ENCODE peak calls at places on chromosome 21, in seven cellular contexts. X, J, G, I, L, Q and Z are unnamed samples.

GRCh38 chr21:44962481-44962966 is 22.7 kb downstream of the SLX9 start:
- DNase-seq in X (peak; percentile 27), J (peak; percentile 100), G (no peak), I (peak; percentile 50), L (peak; percentile 100), Q (no peak), Z (peak; percentile 19)

GRCh38 chr21:26769613-26770188 is 75.5 kb downstream of the ADAMTS1 start:
- DNase-seq in X (no peak), J (peak; percentile 73), G (no peak), I (no peak), L (no peak), Q (peak; percentile 25), Z (no peak)

GRCh38 chr21:28224191-28224755 is 768.4 kb downstream of the LTN1 start:
- DNase-seq in X (no peak), J (no peak), G (no peak), I (no peak), L (no peak), Q (no peak), Z (no peak)

GRCh38 chr21:27269646-27270045 is 302.8 kb upstream of the ADAMTS5 start:
- DNase-seq in X (no peak), J (peak; percentile 97), G (no peak), I (no peak), L (peak; percentile 87), Q (no peak), Z (no peak)

GRCh38 chr21:46160563-46161179 is 5.3 kb upstream of the FTCD start:
- DNase-seq in X (no peak), J (no peak), G (no peak), I (no peak), L (no peak), Q (peak; percentile 13), Z (peak; percentile 55)

GRCh38 chr21:46500224-46500861 is 41.7 kb downstream of the DIP2A start:
- DNase-seq in X (no peak), J (peak; percentile 40), G (no peak), I (no peak), L (peak; percentile 32), Q (no peak), Z (no peak)

GRCh38 chr21:44572959-44573583 is 458 bp upstream of the KRTAP10-4 start:
- DNase-seq in X (no peak), J (peak; percentile 2), G (peak; percentile 45), I (peak; percentile 13), L (peak; percentile 10), Q (no peak), Z (no peak)

GRCh38 chr21:19704832-19705231 is 1293.4 kb upstream of the NCAM2 start:
- DNase-seq in X (no peak), J (no peak), G (no peak), I (no peak), L (no peak), Q (no peak), Z (no peak)

GRCh38 chr21:25670726-25671125 is 31.7 kb downstream of the JAM2 start:
- DNase-seq in X (no peak), J (peak; percentile 30), G (no peak), I (no peak), L (peak; percentile 53), Q (no peak), Z (no peak)

GRCh38 chr21:45575304-45575992 is 33.2 kb upstream of the SLC19A1 start:
- DNase-seq in X (no peak), J (no peak), G (peak; percentile 53), I (peak; percentile 30), L (no peak), Q (no peak), Z (no peak)

GRCh38 chr21:8992731-8993174 is 1528.6 kb upstream of the TPTE start:
- DNase-seq in X (no peak), J (no peak), G (no peak), I (no peak), L (peak; percentile 59), Q (no peak), Z (peak; percentile 39)

GRCh38 chr21:42621828-42622199 is 31.6 kb upstream of the PDE9A start:
- DNase-seq in X (no peak), J (no peak), G (peak; percentile 8), I (no peak), L (no peak), Q (no peak), Z (no peak)

GRCh38 chr21:43611598-43612369 is 47.5 kb downstream of the HSF2BP start:
- DNase-seq in X (peak; percentile 70), J (peak; percentile 95), G (peak; percentile 84), I (peak; percentile 71), L (peak; percentile 41), Q (peak; percentile 80), Z (peak; percentile 86)

GRCh38 chr21:24179110-24179509 is 1428.2 kb downstream of the MRPL39 start:
- DNase-seq in X (no peak), J (no peak), G (no peak), I (no peak), L (no peak), Q (no peak), Z (no peak)

GRCh38 chr21:35268261-35268660 is 219.2 kb upstream of the RUNX1 start:
- DNase-seq in X (no peak), J (no peak), G (no peak), I (no peak), L (no peak), Q (no peak), Z (no peak)

GRCh38 chr21:35266546-35266945 is 217.4 kb upstream of the RUNX1 start:
- DNase-seq in X (no peak), J (no peak), G (no peak), I (no peak), L (peak; percentile 30), Q (no peak), Z (no peak)

GRCh38 chr21:35273331-35273730 is 224.2 kb upstream of the RUNX1 start:
- DNase-seq in X (no peak), J (no peak), G (no peak), I (no peak), L (no peak), Q (no peak), Z (no peak)

GRCh38 chr21:35265170-35265877 is 216.2 kb upstream of the RUNX1 start:
- DNase-seq in X (no peak), J (peak; percentile 79), G (no peak), I (no peak), L (peak; percentile 66), Q (no peak), Z (no peak)

GRCh38 chr21:35268817-35269216 is 219.7 kb upstream of the RUNX1 start:
- DNase-seq in X (no peak), J (no peak), G (no peak), I (no peak), L (peak; percentile 36), Q (no peak), Z (no peak)
- H3K4me1 ChIP-seq in X (no peaks in the 10 kb centered on the region), J (peaks cover 4% of the 10 kb centered on the region), G (no peaks in the 10 kb centered on the region), I (no peaks in the 10 kb centered on the region), L (peaks cover 14% of the 10 kb centered on the region), Q (no peaks in the 10 kb centered on the region), Z (no peaks in the 10 kb centered on the region)

DNA sequence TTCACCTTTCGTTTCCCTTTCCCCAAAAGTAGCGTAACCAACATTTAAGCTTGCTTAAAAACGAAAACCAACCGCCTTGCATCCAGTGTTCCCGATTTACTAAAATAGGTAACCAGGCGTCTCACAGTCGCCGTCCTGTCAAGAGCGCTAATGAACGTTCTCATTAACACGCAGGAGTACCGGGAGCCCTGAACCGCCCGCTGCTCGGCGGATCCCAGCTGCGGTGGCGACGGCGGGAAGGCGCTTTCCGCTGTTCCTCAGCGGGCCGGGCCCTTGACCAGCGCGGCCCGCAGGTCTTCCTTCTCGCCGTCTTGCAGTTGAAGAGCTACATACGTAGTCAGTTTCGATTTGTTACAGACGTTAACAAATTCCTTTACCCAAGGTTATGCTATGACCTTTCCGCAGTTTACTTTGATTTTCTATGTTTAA is 2.0 kb downstream of the OLIG1 start:
- DNase-seq in X (no peak), J (peak; percentile 10), G (no peak), I (no peak), L (peak; percentile 2), Q (no peak), Z (no peak)
- H3K4me3 ChIP-seq in X (peak overlapping the region; percentile 39), J (peak overlapping the region; percentile 33), G (peak overlapping the region; percentile 41), I (peak overlapping the region; percentile 53), L (peak overlapping the region; percentile 36), Q (no peak overlapping the region), Z (peak overlapping the region; percentile 30)

GRCh38 chr21:31294691-31295090 is 49.4 kb downstream of the TIAM1 start:
- DNase-seq in X (no peak), J (no peak), G (no peak), I (no peak), L (no peak), Q (no peak), Z (no peak)
- H3K27ac ChIP-seq in X (no peak overlapping the region), J (peak overlapping the region; percentile 68), G (no peak overlapping the region), I (no peak overlapping the region), L (peak overlapping the region; percentile 72), Q (no peak overlapping the region), Z (no peak overlapping the region)

DNA sequence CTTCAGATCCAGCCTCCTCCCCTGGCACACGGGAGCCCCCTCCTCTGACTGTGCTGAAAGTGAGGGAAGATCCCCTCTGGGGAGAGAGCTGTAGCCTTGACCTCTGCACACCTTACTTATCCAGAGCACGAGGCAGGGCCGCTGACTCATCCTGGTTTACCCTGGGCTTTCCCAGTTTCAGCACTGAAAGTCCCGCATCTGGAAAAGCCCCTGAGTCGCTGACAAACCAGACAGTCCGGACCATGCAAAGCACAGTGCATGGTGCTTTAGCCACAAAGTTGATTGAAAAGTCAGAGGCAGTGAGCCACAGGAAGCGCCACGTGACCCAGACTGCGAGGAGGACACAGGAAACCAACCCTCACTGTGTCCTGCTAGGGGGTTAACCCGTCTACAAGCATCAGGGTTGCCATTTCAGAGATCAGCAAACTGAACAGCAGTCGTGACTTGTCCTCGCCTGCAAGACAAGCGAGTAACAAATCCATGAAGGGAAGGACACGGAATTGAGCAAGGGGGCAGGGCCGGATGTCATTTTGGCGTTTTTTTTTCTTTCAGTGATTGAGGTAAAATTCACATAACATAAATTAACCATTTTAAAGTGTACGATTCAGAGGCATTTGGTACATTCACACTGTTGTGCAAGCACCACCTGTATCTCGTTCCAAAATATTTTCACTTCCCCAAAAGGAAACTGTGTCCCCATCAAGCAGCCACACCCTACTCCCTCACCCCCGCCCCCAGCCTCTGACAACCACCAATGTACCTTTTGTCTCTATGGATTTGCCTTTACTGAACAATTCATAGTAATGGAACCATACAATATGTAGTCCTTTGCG is 19.9 kb upstream of the IFNGR2 start:
- DNase-seq in X (peak; percentile 80), J (peak; percentile 94), G (peak; percentile 77), I (peak; percentile 74), L (peak; percentile 80), Q (peak; percentile 61), Z (peak; percentile 76)
- H3K4me1 ChIP-seq in X (peaks cover 9% of the 10 kb centered on the region), J (peaks cover 12% of the 10 kb centered on the region), G (peaks cover 44% of the 10 kb centered on the region), I (peaks cover 55% of the 10 kb centered on the region), L (peaks cover 35% of the 10 kb centered on the region), Q (peaks cover 11% of the 10 kb centered on the region), Z (peaks cover 16% of the 10 kb centered on the region)

GRCh38 chr21:17467829-17468228 is 45.0 kb upstream of the CXADR start:
- DNase-seq in X (no peak), J (peak; percentile 56), G (no peak), I (no peak), L (peak; percentile 47), Q (no peak), Z (no peak)
- H3K4me3 ChIP-seq in X (peak overlapping the region; percentile 1), J (no peak overlapping the region), G (no peak overlapping the region), I (peak overlapping the region; percentile 12), L (no peak overlapping the region), Q (no peak overlapping the region), Z (peak overlapping the region; percentile 43)